ENCODE peak calls at places on chromosomes 5 and 9, in seven cellular contexts. One of them, this sample, is unnamed.

GRCh38 chr5:68354315-68354714 is 138.8 kb downstream of the PIK3R1 start:
- DNase-seq in WERI-Rb-1: no peak
- DNase-seq in MCF 10A: no peak
- DNase-seq in EH: no peak
- DNase-seq in esophagus squamous epithelium: no peak
- DNase-seq in GM12892: no peak
- DNase-seq in A549: no peak
- DNase-seq in this sample: no peak

GRCh38 chr5:109885205-109885604 is 195.5 kb downstream of the MAN2A1 start:
- DNase-seq in EH: no peak
- DNase-seq in A549: no peak
- DNase-seq in WERI-Rb-1: no peak
- DNase-seq in GM12892: no peak
- DNase-seq in MCF 10A: no peak
- DNase-seq in esophagus squamous epithelium: no peak
- DNase-seq in this sample: no peak

GRCh38 chr5:30099634-30100033 is 1093.9 kb upstream of the CDH6 start:
- DNase-seq in A549: peak; percentile 87
- DNase-seq in WERI-Rb-1: no peak
- DNase-seq in EH: no peak
- DNase-seq in MCF 10A: peak; percentile 91
- DNase-seq in GM12892: no peak
- DNase-seq in esophagus squamous epithelium: no peak
- DNase-seq in this sample: no peak

GRCh38 chr9:91162311-91162710 is 199.4 kb downstream of the AUH start:
- DNase-seq in A549: no peak
- DNase-seq in MCF 10A: peak; percentile 63
- DNase-seq in esophagus squamous epithelium: no peak
- DNase-seq in EH: peak; percentile 81
- DNase-seq in GM12892: no peak
- DNase-seq in WERI-Rb-1: no peak
- DNase-seq in this sample: no peak

GRCh38 chr9:121841771-121842611 is 190.6 kb downstream of the DAB2IP start:
- DNase-seq in A549: no peak
- DNase-seq in MCF 10A: no peak
- DNase-seq in WERI-Rb-1: no peak
- DNase-seq in GM12892: no peak
- DNase-seq in EH: peak; percentile 40
- DNase-seq in esophagus squamous epithelium: no peak
- DNase-seq in this sample: no peak

GRCh38 chr5:150374651-150375050 is 17.2 kb downstream of the TCOF1 start:
- DNase-seq in A549: no peak
- DNase-seq in MCF 10A: no peak
- DNase-seq in WERI-Rb-1: no peak
- DNase-seq in EH: no peak
- DNase-seq in GM12892: no peak
- DNase-seq in esophagus squamous epithelium: no peak
- DNase-seq in this sample: no peak

GRCh38 chr9:126318858-126319257 is 7.8 kb upstream of the MVB12B start:
- DNase-seq in WERI-Rb-1: no peak
- DNase-seq in GM12892: no peak
- DNase-seq in EH: no peak
- DNase-seq in MCF 10A: no peak
- DNase-seq in A549: no peak
- DNase-seq in esophagus squamous epithelium: no peak
- DNase-seq in this sample: no peak

GRCh38 chr5:109410389-109411174 is 808 bp upstream of the PJA2 start:
- DNase-seq in A549: peak; percentile 83
- DNase-seq in GM12892: no peak
- DNase-seq in WERI-Rb-1: peak; percentile 76
- DNase-seq in MCF 10A: peak; percentile 81
- DNase-seq in EH: peak; percentile 86
- DNase-seq in esophagus squamous epithelium: peak; percentile 32
- DNase-seq in this sample: peak; percentile 66

GRCh38 chr5:20514145-20514544 is 526.1 kb upstream of the CDH18 start:
- DNase-seq in esophagus squamous epithelium: no peak
- DNase-seq in GM12892: no peak
- DNase-seq in MCF 10A: peak; percentile 11
- DNase-seq in A549: no peak
- DNase-seq in EH: no peak
- DNase-seq in WERI-Rb-1: no peak
- DNase-seq in this sample: no peak

GRCh38 chr5:149853701-149854100 is 90.9 kb downstream of the PDE6A start:
- DNase-seq in MCF 10A: no peak
- DNase-seq in WERI-Rb-1: no peak
- DNase-seq in esophagus squamous epithelium: no peak
- DNase-seq in EH: no peak
- DNase-seq in GM12892: no peak
- DNase-seq in A549: no peak
- DNase-seq in this sample: no peak

GRCh38 chr9:92808726-92809451 is 44.3 kb upstream of the BICD2 start:
- DNase-seq in WERI-Rb-1: peak; percentile 80
- DNase-seq in EH: peak; percentile 72
- DNase-seq in A549: peak; percentile 58
- DNase-seq in GM12892: peak; percentile 44
- DNase-seq in MCF 10A: peak; percentile 48
- DNase-seq in esophagus squamous epithelium: no peak
- DNase-seq in this sample: peak; percentile 87

GRCh38 chr9:86303316-86303975 is 21.1 kb upstream of the ISCA1 start:
- DNase-seq in GM12892: no peak
- DNase-seq in esophagus squamous epithelium: no peak
- DNase-seq in EH: no peak
- DNase-seq in A549: no peak
- DNase-seq in MCF 10A: peak; percentile 74
- DNase-seq in WERI-Rb-1: no peak
- DNase-seq in this sample: no peak

GRCh38 chr5:112685929-112686328 is 51.8 kb upstream of the APC start:
- DNase-seq in WERI-Rb-1: no peak
- DNase-seq in EH: peak; percentile 79
- DNase-seq in esophagus squamous epithelium: no peak
- DNase-seq in GM12892: no peak
- DNase-seq in A549: no peak
- DNase-seq in MCF 10A: no peak
- DNase-seq in this sample: no peak